ENCODE peak calls at places on chromosome 12, in six cellular contexts. One of them, this sample, is unnamed.

GRCh38 chr12:122813310-122813713 is 21.9 kb upstream of the HIP1R start:
- ATAC-seq in esophagus mucosa: no peak
- ATAC-seq in activated B cell treated with CpG ODN at 0.5 μM for 24 hours: peak; percentile 95
- ATAC-seq in left colon: no peak
- ATAC-seq in right lobe of liver: no peak
- ATAC-seq in left lung: no peak
- ATAC-seq in this sample: no peak

GRCh38 chr12:38875571-38876228 is 29.7 kb downstream of the CPNE8 start:
- ATAC-seq in esophagus mucosa: no peak
- ATAC-seq in activated B cell treated with CpG ODN at 0.5 μM for 24 hours: no peak
- ATAC-seq in left colon: no peak
- ATAC-seq in right lobe of liver: no peak
- ATAC-seq in left lung: no peak
- ATAC-seq in this sample: no peak

GRCh38 chr12:69189378-69189978 is 49.9 kb upstream of the CPSF6 start:
- ATAC-seq in esophagus mucosa: no peak
- ATAC-seq in activated B cell treated with CpG ODN at 0.5 μM for 24 hours: no peak
- ATAC-seq in left colon: no peak
- ATAC-seq in right lobe of liver: no peak
- ATAC-seq in left lung: no peak
- ATAC-seq in this sample: no peak

GRCh38 chr12:26278666-26279065 is 83.3 kb downstream of the SSPN start:
- ATAC-seq in esophagus mucosa: no peak
- ATAC-seq in activated B cell treated with CpG ODN at 0.5 μM for 24 hours: no peak
- ATAC-seq in left colon: no peak
- ATAC-seq in right lobe of liver: no peak
- ATAC-seq in left lung: no peak
- ATAC-seq in this sample: no peak

GRCh38 chr12:107228076-107228475 is 134.7 kb upstream of the CRY1 start:
- ATAC-seq in esophagus mucosa: no peak
- ATAC-seq in activated B cell treated with CpG ODN at 0.5 μM for 24 hours: no peak
- ATAC-seq in left colon: no peak
- ATAC-seq in right lobe of liver: no peak
- ATAC-seq in left lung: no peak
- ATAC-seq in this sample: no peak

GRCh38 chr12:123907726-123908476 is 64.7 kb downstream of the CCDC92 start:
- ATAC-seq in esophagus mucosa: peak; percentile 42
- ATAC-seq in activated B cell treated with CpG ODN at 0.5 μM for 24 hours: no peak
- ATAC-seq in left colon: peak; percentile 65
- ATAC-seq in right lobe of liver: peak; percentile 23
- ATAC-seq in left lung: no peak
- ATAC-seq in this sample: no peak

GRCh38 chr12:12488823-12489528 is 73.7 kb downstream of the DUSP16 start:
- ATAC-seq in esophagus mucosa: no peak
- ATAC-seq in activated B cell treated with CpG ODN at 0.5 μM for 24 hours: no peak
- ATAC-seq in left colon: peak; percentile 82
- ATAC-seq in right lobe of liver: peak; percentile 92
- ATAC-seq in left lung: no peak
- ATAC-seq in this sample: no peak

GRCh38 chr12:72390146-72390545 is 118.0 kb downstream of the TRHDE start:
- ATAC-seq in esophagus mucosa: no peak
- ATAC-seq in activated B cell treated with CpG ODN at 0.5 μM for 24 hours: no peak
- ATAC-seq in left colon: no peak
- ATAC-seq in right lobe of liver: no peak
- ATAC-seq in left lung: no peak
- ATAC-seq in this sample: no peak

GRCh38 chr12:115354007-115354452 is 670.1 kb upstream of the TBX3 start:
- ATAC-seq in esophagus mucosa: peak; percentile 99
- ATAC-seq in activated B cell treated with CpG ODN at 0.5 μM for 24 hours: no peak
- ATAC-seq in left colon: peak; percentile 84
- ATAC-seq in right lobe of liver: peak; percentile 57
- ATAC-seq in left lung: peak; percentile 91
- ATAC-seq in this sample: peak; percentile 95

GRCh38 chr12:108822458-108823205 is 34.8 kb downstream of the SSH1 start:
- ATAC-seq in esophagus mucosa: peak; percentile 76
- ATAC-seq in activated B cell treated with CpG ODN at 0.5 μM for 24 hours: no peak
- ATAC-seq in left colon: no peak
- ATAC-seq in right lobe of liver: no peak
- ATAC-seq in left lung: peak; percentile 15
- ATAC-seq in this sample: no peak

GRCh38 chr12:9149372-9149771 is 33.7 kb upstream of the A2M start:
- ATAC-seq in esophagus mucosa: peak; percentile 22
- ATAC-seq in activated B cell treated with CpG ODN at 0.5 μM for 24 hours: no peak
- ATAC-seq in left colon: no peak
- ATAC-seq in right lobe of liver: peak; percentile 37
- ATAC-seq in left lung: no peak
- ATAC-seq in this sample: no peak

GRCh38 chr12:6570264-6570887 is 2.3 kb upstream of the NOP2 start:
- ATAC-seq in esophagus mucosa: no peak
- ATAC-seq in activated B cell treated with CpG ODN at 0.5 μM for 24 hours: no peak
- ATAC-seq in left colon: peak; percentile 28
- ATAC-seq in right lobe of liver: peak; percentile 47
- ATAC-seq in left lung: no peak
- ATAC-seq in this sample: no peak

GRCh38 chr12:14716848-14717444 is 20.5 kb upstream of the GUCY2C start:
- ATAC-seq in esophagus mucosa: peak; percentile 43
- ATAC-seq in activated B cell treated with CpG ODN at 0.5 μM for 24 hours: peak; percentile 75
- ATAC-seq in left colon: peak; percentile 90
- ATAC-seq in right lobe of liver: peak; percentile 91
- ATAC-seq in left lung: peak; percentile 76
- ATAC-seq in this sample: no peak

GRCh38 chr12:25001311-25001710 is 52.4 kb upstream of the BCAT1 start:
- ATAC-seq in esophagus mucosa: no peak
- ATAC-seq in activated B cell treated with CpG ODN at 0.5 μM for 24 hours: no peak
- ATAC-seq in left colon: no peak
- ATAC-seq in right lobe of liver: no peak
- ATAC-seq in left lung: no peak
- ATAC-seq in this sample: no peak

This sample was measured in gastroesophageal sphincter.